ENCODE peak calls at places on chromosomes 7 and 10, in four cellular contexts. One of them, this sample, is unnamed.

GRCh38 chr7:137091396-137091795 is 222.9 kb downstream of the CHRM2 start:
- DNase-seq in progenitor cell of endocrine pancreas: no peak
- DNase-seq in endodermal cell: peak
- DNase-seq in kidney: no peak
- DNase-seq in this sample: no peak

GRCh38 chr10:68897336-68897741 is 3.8 kb upstream of the DDX50 start:
- DNase-seq in progenitor cell of endocrine pancreas: peak
- DNase-seq in endodermal cell: peak
- DNase-seq in kidney: no peak
- DNase-seq in this sample: no peak

GRCh38 chr10:109679478-109679877 is 243.8 kb downstream of the XPNPEP1 start:
- DNase-seq in progenitor cell of endocrine pancreas: no peak
- DNase-seq in endodermal cell: no peak
- DNase-seq in kidney: no peak
- DNase-seq in this sample: no peak

GRCh38 chr7:123747089-123747488 is 1.7 kb downstream of the WASL start:
- DNase-seq in progenitor cell of endocrine pancreas: no peak
- DNase-seq in endodermal cell: no peak
- DNase-seq in kidney: no peak
- DNase-seq in this sample: no peak

GRCh38 chr10:93080350-93081046 is 6.8 kb downstream of the CYP26A1 start:
- DNase-seq in progenitor cell of endocrine pancreas: no peak
- DNase-seq in endodermal cell: peak
- DNase-seq in kidney: no peak
- DNase-seq in this sample: no peak

GRCh38 chr7:55120501-55121198 is 101.8 kb downstream of the EGFR start:
- DNase-seq in progenitor cell of endocrine pancreas: no peak
- DNase-seq in endodermal cell: no peak
- DNase-seq in kidney: no peak
- DNase-seq in this sample: peak

GRCh38 chr7:151897201-151897711 is 20.3 kb upstream of the PRKAG2 start:
- DNase-seq in progenitor cell of endocrine pancreas: no peak
- DNase-seq in endodermal cell: peak
- DNase-seq in kidney: peak
- DNase-seq in this sample: no peak

GRCh38 chr7:23700058-23700457 is 10.0 kb upstream of the STK31 start:
- DNase-seq in progenitor cell of endocrine pancreas: no peak
- DNase-seq in endodermal cell: no peak
- DNase-seq in kidney: no peak
- DNase-seq in this sample: no peak

GRCh38 chr10:49632406-49633317 is 18.8 kb downstream of the CHAT start:
- DNase-seq in progenitor cell of endocrine pancreas: no peak
- DNase-seq in endodermal cell: no peak
- DNase-seq in kidney: peak
- DNase-seq in this sample: peak

GRCh38 chr7:145360511-145361100 is 524.8 kb upstream of the TPK1 start:
- DNase-seq in progenitor cell of endocrine pancreas: no peak
- DNase-seq in endodermal cell: no peak
- DNase-seq in kidney: peak
- DNase-seq in this sample: peak

GRCh38 chr7:78111384-78111783 is 312.8 kb downstream of the PHTF2 start:
- DNase-seq in progenitor cell of endocrine pancreas: no peak
- DNase-seq in endodermal cell: peak
- DNase-seq in kidney: no peak
- DNase-seq in this sample: no peak

GRCh38 chr7:150716368-150716767 is at the start of gene GIMAP1:
- DNase-seq in progenitor cell of endocrine pancreas: no peak
- DNase-seq in endodermal cell: no peak
- DNase-seq in kidney: peak
- DNase-seq in this sample: no peak

GRCh38 chr7:100613447-100614185 is 1.3 kb downstream of the MOSPD3 start:
- DNase-seq in progenitor cell of endocrine pancreas: no peak
- DNase-seq in endodermal cell: no peak
- DNase-seq in kidney: peak
- DNase-seq in this sample: no peak

GRCh38 chr10:29881336-29881751 is 178.0 kb downstream of the JCAD start:
- DNase-seq in progenitor cell of endocrine pancreas: no peak
- DNase-seq in endodermal cell: no peak
- DNase-seq in kidney: no peak
- DNase-seq in this sample: no peak

GRCh38 chr10:628386-629045 is 61.0 kb downstream of the DIP2C start:
- DNase-seq in progenitor cell of endocrine pancreas: no peak
- DNase-seq in endodermal cell: no peak
- DNase-seq in kidney: peak
- DNase-seq in this sample: no peak

GRCh38 chr7:27873006-27873295 is 133.0 kb downstream of the TAX1BP1 start:
- DNase-seq in progenitor cell of endocrine pancreas: no peak
- DNase-seq in endodermal cell: no peak
- DNase-seq in kidney: no peak
- DNase-seq in this sample: no peak

GRCh38 chr7:141115949-141116348 is 42.1 kb downstream of the TMEM178B start:
- DNase-seq in progenitor cell of endocrine pancreas: no peak
- DNase-seq in endodermal cell: no peak
- DNase-seq in kidney: no peak
- DNase-seq in this sample: no peak

GRCh38 chr7:90821961-90822620 is 226.0 kb downstream of the CDK14 start:
- DNase-seq in progenitor cell of endocrine pancreas: no peak
- DNase-seq in endodermal cell: no peak
- DNase-seq in kidney: no peak
- DNase-seq in this sample: no peak

GRCh38 chr7:25124485-25125136 is 449 bp downstream of the CYCS start:
- DNase-seq in progenitor cell of endocrine pancreas: no peak
- DNase-seq in endodermal cell: no peak
- DNase-seq in kidney: no peak
- DNase-seq in this sample: no peak

GRCh38 chr7:154581251-154581890 is 421.6 kb downstream of the PAXIP1 start:
- DNase-seq in progenitor cell of endocrine pancreas: no peak
- DNase-seq in endodermal cell: no peak
- DNase-seq in kidney: no peak
- DNase-seq in this sample: no peak

GRCh38 chr7:28203498-28204240 is 23.1 kb upstream of the JAZF1 start:
- DNase-seq in progenitor cell of endocrine pancreas: no peak
- DNase-seq in endodermal cell: no peak
- DNase-seq in kidney: no peak
- DNase-seq in this sample: no peak

GRCh38 chr10:121325490-121326231 is 272.6 kb downstream of the FGFR2 start:
- DNase-seq in progenitor cell of endocrine pancreas: no peak
- DNase-seq in endodermal cell: no peak
- DNase-seq in kidney: no peak
- DNase-seq in this sample: no peak

GRCh38 chr10:74213571-74214162 is 62.6 kb downstream of the ADK start:
- DNase-seq in progenitor cell of endocrine pancreas: no peak
- DNase-seq in endodermal cell: peak
- DNase-seq in kidney: no peak
- DNase-seq in this sample: no peak

GRCh38 chr10:93081834-93082233 is 8.1 kb downstream of the CYP26A1 start:
- DNase-seq in progenitor cell of endocrine pancreas: no peak
- DNase-seq in endodermal cell: no peak
- DNase-seq in kidney: no peak
- DNase-seq in this sample: no peak

GRCh38 chr7:94222516-94222915 is 172.2 kb upstream of the COL1A2 start:
- DNase-seq in progenitor cell of endocrine pancreas: no peak
- DNase-seq in endodermal cell: no peak
- DNase-seq in kidney: no peak
- DNase-seq in this sample: no peak

GRCh38 chr10:34116780-34117179 is 698.3 kb downstream of the PARD3 start:
- DNase-seq in progenitor cell of endocrine pancreas: no peak
- DNase-seq in endodermal cell: no peak
- DNase-seq in kidney: no peak
- DNase-seq in this sample: no peak

GRCh38 chr7:81857385-81857784 is 87.5 kb upstream of the HGF start:
- DNase-seq in progenitor cell of endocrine pancreas: no peak
- DNase-seq in endodermal cell: no peak
- DNase-seq in kidney: no peak
- DNase-seq in this sample: no peak

GRCh38 chr7:134686782-134687181 is 40.1 kb downstream of the BPGM start:
- DNase-seq in progenitor cell of endocrine pancreas: no peak
- DNase-seq in endodermal cell: no peak
- DNase-seq in kidney: no peak
- DNase-seq in this sample: no peak
- TF ChIP-seq CTCF in progenitor cell of endocrine pancreas: peak
- TF ChIP-seq CTCF in endodermal cell: no peak
- TF ChIP-seq CTCF in kidney: no peak
- TF ChIP-seq CTCF in this sample: peak

DNA sequence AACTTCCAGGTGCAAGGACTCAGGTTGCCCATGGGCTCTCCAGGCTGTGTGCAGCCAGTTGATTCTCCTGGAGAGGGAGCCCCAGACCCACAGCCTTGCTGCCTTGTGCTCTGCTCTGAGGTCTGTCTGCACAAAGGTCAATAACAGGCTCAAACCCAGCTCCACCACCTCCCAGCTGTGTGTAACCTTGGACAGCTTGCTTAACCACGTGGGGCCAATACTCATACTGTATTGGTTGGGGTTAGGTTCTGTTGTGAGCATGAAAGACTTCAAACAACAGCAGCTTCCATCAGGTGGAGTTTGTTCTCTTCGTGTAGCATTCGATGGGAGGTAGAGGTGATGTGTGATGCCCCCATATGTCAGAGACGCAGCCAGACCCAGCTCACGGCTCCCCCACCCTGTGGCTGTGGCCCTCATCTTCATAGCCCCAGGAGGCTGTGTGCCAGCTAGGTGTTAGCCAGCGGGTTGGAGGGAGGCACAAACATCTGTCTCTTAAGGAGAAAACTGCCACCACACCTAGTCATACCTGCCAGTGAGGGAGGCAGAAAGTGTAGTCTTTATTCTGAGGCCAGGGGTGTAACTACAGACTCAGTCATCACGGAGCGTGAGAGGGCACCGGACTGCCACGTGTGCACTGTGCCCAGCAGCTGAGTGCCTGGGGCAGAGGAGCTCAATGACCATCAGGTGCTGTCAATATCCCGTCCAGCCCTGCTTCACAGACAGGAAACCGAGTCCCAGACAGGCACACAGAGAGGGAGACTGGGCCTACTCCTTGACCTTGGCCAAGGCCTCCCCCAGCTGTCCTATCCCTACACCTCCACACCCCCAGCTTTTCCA is 8.0 kb upstream of the POLD2 start:
- DNase-seq in progenitor cell of endocrine pancreas: peak
- DNase-seq in endodermal cell: peak
- DNase-seq in kidney: peak
- DNase-seq in this sample: peak
- TF ChIP-seq CTCF in progenitor cell of endocrine pancreas: peak
- TF ChIP-seq CTCF in endodermal cell: peak
- TF ChIP-seq CTCF in kidney: no peak
- TF ChIP-seq CTCF in this sample: peak

DNA sequence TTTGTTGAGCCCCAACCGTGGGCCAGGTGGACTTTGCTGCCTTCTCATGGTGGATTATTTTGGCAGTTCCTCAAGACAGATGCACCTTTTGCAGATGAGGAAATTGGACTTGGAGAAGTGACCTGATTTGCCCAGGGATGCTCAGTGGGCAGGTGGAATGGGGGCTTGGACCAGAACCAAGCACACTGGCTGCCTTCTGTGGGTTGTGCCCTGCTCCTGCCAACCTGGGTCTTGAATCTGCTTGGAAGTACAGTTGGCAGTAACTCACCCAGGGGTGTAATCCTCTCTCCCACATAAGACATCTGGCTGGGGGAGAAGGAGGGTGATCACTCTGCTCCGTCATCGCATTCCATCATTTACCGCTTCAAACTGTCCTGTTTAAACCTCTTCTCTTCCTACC is 110.5 kb upstream of the GPR26 start:
- DNase-seq in progenitor cell of endocrine pancreas: no peak
- DNase-seq in endodermal cell: peak
- DNase-seq in kidney: no peak
- DNase-seq in this sample: no peak
- TF ChIP-seq CTCF in progenitor cell of endocrine pancreas: no peak
- TF ChIP-seq CTCF in endodermal cell: no peak
- TF ChIP-seq CTCF in kidney: no peak
- TF ChIP-seq CTCF in this sample: no peak

GRCh38 chr7:130314305-130314704 is 21.3 kb downstream of the CPA4 start:
- DNase-seq in progenitor cell of endocrine pancreas: no peak
- DNase-seq in endodermal cell: no peak
- DNase-seq in kidney: no peak
- DNase-seq in this sample: no peak
- TF ChIP-seq CTCF in progenitor cell of endocrine pancreas: no peak
- TF ChIP-seq CTCF in endodermal cell: no peak
- TF ChIP-seq CTCF in kidney: no peak
- TF ChIP-seq CTCF in this sample: no peak

GRCh38 chr7:19972872-19973271 is 199.5 kb upstream of the TMEM196 start:
- DNase-seq in progenitor cell of endocrine pancreas: no peak
- DNase-seq in endodermal cell: no peak
- DNase-seq in kidney: no peak
- DNase-seq in this sample: no peak
- TF ChIP-seq CTCF in progenitor cell of endocrine pancreas: no peak
- TF ChIP-seq CTCF in endodermal cell: no peak
- TF ChIP-seq CTCF in kidney: no peak
- TF ChIP-seq CTCF in this sample: no peak

This sample was measured in chondrocyte.